ENCODE peak calls at places on chromosomes 4 and X, in four cellular contexts. One of them, this sample, is unnamed.

GRCh38 chrX:118795528-118795927 is 28.1 kb upstream of the ZCCHC12 start:
- DNase-seq in WTC11: no peak
- DNase-seq in K562: no peak
- DNase-seq in HepG2: no peak
- DNase-seq in this sample: no peak

GRCh38 chr4:181659202-181659601 is 584.0 kb upstream of the TENM3 start:
- DNase-seq in HepG2: no peak
- DNase-seq in K562: no peak
- DNase-seq in WTC11: no peak
- DNase-seq in this sample: no peak

GRCh38 chrX:29666361-29666760 is 549.0 kb upstream of the MAGEB2 start:
- DNase-seq in WTC11: no peak
- DNase-seq in K562: no peak
- DNase-seq in HepG2: no peak
- DNase-seq in this sample: no peak

GRCh38 chr4:20253799-20254409 is 2.2 kb downstream of the SLIT2 start:
- DNase-seq in K562: no peak
- DNase-seq in HepG2: no peak
- DNase-seq in WTC11: peak
- DNase-seq in this sample: no peak

GRCh38 chrX:135194684-135195083 is 23.5 kb upstream of the CT55 start:
- DNase-seq in HepG2: no peak
- DNase-seq in K562: peak
- DNase-seq in WTC11: peak
- DNase-seq in this sample: no peak

GRCh38 chr4:176587920-176588319 is 204.8 kb downstream of the VEGFC start:
- DNase-seq in K562: no peak
- DNase-seq in WTC11: no peak
- DNase-seq in HepG2: no peak
- DNase-seq in this sample: no peak

GRCh38 chrX:20595928-20596550 is 329.3 kb upstream of the RPS6KA3 start:
- DNase-seq in WTC11: peak
- DNase-seq in K562: no peak
- DNase-seq in HepG2: no peak
- DNase-seq in this sample: no peak

GRCh38 chr4:28868831-28869230 is 1851.3 kb upstream of the PCDH7 start:
- DNase-seq in K562: no peak
- DNase-seq in WTC11: no peak
- DNase-seq in HepG2: no peak
- DNase-seq in this sample: no peak

GRCh38 chr4:141109983-141110382 is 23.3 kb downstream of the RNF150 start:
- DNase-seq in WTC11: peak
- DNase-seq in K562: no peak
- DNase-seq in HepG2: no peak
- DNase-seq in this sample: no peak

GRCh38 chr4:77201343-77201742 is 44.3 kb downstream of the CCNG2 start:
- DNase-seq in HepG2: no peak
- DNase-seq in K562: no peak
- DNase-seq in WTC11: no peak
- DNase-seq in this sample: no peak

GRCh38 chr4:78057600-78058560 is 757 bp downstream of the FRAS1 start:
- DNase-seq in HepG2: peak
- DNase-seq in WTC11: peak
- DNase-seq in K562: no peak
- DNase-seq in this sample: no peak

GRCh38 chr4:56906534-56906933 is 1.2 kb upstream of the REST start:
- DNase-seq in HepG2: no peak
- DNase-seq in K562: no peak
- DNase-seq in WTC11: no peak
- DNase-seq in this sample: no peak

GRCh38 chr4:60865238-60865637 is 334.9 kb upstream of the ADGRL3 start:
- DNase-seq in HepG2: no peak
- DNase-seq in WTC11: no peak
- DNase-seq in K562: no peak
- DNase-seq in this sample: no peak
- TF ChIP-seq CBFB in HepG2: no peak
- TF ChIP-seq CBFB in WTC11: no peak
- TF ChIP-seq CBFB in K562: no peak
- TF ChIP-seq CBFB in this sample: no peak

DNA sequence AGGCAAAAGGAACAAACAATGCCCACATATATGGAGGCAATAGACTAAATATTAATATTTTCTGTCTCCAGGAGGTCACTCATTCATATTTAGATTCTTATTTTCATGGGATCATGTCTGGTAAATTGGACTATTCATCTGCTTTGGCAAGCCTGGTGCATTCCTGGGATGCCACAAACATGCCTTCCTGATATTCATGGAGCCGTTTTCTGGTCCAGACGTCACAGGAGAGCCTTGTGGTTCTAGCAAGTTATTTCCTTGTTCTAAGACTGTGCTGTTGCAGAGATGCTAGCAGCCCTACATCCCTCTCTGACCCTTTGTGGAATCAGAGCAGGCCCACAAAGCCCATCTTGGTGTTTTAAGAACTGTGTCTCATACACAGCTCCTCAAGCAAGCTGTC is 16.1 kb upstream of the EXOSC9 start:
- DNase-seq in K562: no peak
- DNase-seq in HepG2: no peak
- DNase-seq in WTC11: no peak
- DNase-seq in this sample: no peak
- TF ChIP-seq CBFB in K562: no peak
- TF ChIP-seq CBFB in HepG2: no peak
- TF ChIP-seq CBFB in WTC11: no peak
- TF ChIP-seq CBFB in this sample: no peak

GRCh38 chr4:36187723-36188333 is 56.5 kb downstream of the ARAP2 start:
- DNase-seq in HepG2: peak
- DNase-seq in K562: no peak
- DNase-seq in WTC11: peak
- DNase-seq in this sample: no peak

GRCh38 chr4:36183665-36184393 is 60.5 kb downstream of the ARAP2 start:
- DNase-seq in HepG2: no peak
- DNase-seq in K562: no peak
- DNase-seq in WTC11: no peak
- DNase-seq in this sample: no peak

GRCh38 chr4:36192922-36193321 is 51.4 kb downstream of the ARAP2 start:
- DNase-seq in WTC11: no peak
- DNase-seq in HepG2: no peak
- DNase-seq in K562: no peak
- DNase-seq in this sample: no peak

DNA sequence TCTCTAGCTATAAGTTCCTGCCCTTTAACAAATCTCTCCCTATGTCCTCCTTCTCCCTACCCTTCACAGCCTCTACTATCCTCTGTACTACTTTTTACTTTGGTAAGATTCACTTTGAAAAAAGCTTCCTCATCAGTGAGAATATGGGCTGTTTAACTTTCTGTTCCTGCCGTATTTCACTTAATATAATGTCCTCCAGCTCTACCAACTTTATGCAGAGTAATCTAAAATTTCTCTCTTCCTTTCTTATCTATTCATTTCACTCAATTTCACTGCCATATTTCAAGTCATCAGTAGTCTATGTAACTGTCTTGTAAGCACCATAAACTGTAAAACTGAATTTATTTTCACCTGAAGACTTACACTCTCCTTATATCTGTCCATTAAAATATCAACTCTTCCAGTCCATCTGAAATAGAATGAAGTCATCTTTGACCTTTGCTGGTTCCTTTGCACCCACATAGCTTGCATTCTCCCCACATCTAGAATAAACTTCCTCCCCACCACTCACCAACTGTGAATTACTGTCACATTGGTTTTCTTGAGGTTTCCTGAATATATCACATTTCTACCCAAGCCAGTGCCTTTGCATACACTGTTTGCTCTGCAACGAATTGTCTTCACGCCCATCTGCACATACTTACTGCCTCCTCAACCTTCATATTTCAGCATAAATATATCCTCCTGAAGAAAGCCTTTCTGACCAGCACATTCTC is 54.6 kb downstream of the ARAP2 start:
- DNase-seq in K562: no peak
- DNase-seq in WTC11: no peak
- DNase-seq in HepG2: no peak
- DNase-seq in this sample: peak
- TF ChIP-seq CBFB in K562: no peak
- TF ChIP-seq CBFB in WTC11: no peak
- TF ChIP-seq CBFB in HepG2: no peak
- TF ChIP-seq CBFB in this sample: no peak

GRCh38 chr4:104446431-104446925 is 48.2 kb downstream of the CXXC4 start:
- DNase-seq in WTC11: no peak
- DNase-seq in HepG2: no peak
- DNase-seq in K562: no peak
- DNase-seq in this sample: no peak
- TF ChIP-seq CBFB in WTC11: no peak
- TF ChIP-seq CBFB in HepG2: no peak
- TF ChIP-seq CBFB in K562: no peak
- TF ChIP-seq CBFB in this sample: no peak

GRCh38 chrX:131762802-131763234 is 218.9 kb downstream of the OR13H1 start:
- DNase-seq in HepG2: no peak
- DNase-seq in K562: no peak
- DNase-seq in WTC11: no peak
- DNase-seq in this sample: peak
- TF ChIP-seq CBFB in HepG2: no peak
- TF ChIP-seq CBFB in K562: no peak
- TF ChIP-seq CBFB in WTC11: no peak
- TF ChIP-seq CBFB in this sample: no peak

DNA sequence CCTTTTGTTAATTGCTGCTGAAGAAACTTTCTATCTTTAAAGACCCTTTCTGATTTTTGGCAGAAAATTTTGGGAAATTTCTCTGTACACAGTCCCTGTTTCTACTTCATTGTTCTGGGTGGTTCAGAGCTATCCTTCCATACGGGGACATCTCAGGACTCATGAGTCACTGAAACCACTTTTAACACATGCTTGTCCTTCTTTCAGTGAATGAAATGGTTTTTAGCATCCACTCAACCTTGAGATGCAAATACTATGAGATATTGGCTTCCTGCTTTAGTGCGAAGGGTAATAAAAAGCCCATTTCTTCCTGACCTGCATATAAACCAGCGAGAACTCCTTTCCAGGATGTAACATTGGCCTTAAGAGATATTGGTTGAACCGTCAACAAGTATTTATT is 158.0 kb downstream of the REPS2 start:
- DNase-seq in K562: no peak
- DNase-seq in HepG2: no peak
- DNase-seq in WTC11: no peak
- DNase-seq in this sample: no peak
- TF ChIP-seq CBFB in K562: no peak
- TF ChIP-seq CBFB in HepG2: no peak
- TF ChIP-seq CBFB in WTC11: no peak
- TF ChIP-seq CBFB in this sample: no peak

DNA sequence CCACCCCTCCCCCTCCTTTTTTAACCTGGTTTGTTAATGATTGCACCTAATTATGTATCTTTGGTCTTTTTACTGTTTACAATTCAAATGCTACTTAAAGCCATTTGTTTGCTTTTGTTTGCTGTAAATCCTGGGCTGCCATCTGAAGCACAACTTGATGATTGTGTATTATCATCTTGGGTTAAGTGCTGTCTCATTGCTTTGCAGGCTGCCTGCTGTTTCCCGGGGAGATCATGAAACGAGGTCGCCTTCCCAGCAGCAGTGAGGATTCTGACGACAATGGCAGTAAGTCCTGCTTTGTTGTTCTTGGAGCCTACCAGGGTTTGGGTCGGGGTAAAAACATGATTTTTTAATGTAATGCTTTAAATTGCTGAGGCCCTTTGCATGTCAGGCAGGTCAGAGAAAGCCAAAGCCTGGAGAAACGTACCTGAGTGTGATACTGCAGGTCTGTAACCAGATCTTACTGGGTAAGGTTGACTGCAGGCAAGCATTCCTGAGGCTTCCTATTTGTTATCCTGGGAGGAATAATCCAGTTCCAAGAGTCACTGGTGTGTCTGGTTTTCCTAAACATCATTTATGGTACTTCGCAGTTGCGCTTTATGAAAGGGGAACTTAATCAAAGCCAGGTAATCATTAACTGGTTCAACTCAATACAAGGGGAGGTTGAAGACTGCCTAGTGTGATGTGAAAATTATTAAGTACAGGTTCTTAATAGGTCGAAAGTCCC is 22.2 kb downstream of the JADE1 start:
- DNase-seq in K562: no peak
- DNase-seq in WTC11: no peak
- DNase-seq in HepG2: peak
- DNase-seq in this sample: no peak
- TF ChIP-seq CBFB in K562: no peak
- TF ChIP-seq CBFB in WTC11: no peak
- TF ChIP-seq CBFB in HepG2: no peak
- TF ChIP-seq CBFB in this sample: no peak

GRCh38 chr4:24244663-24245519 is 339.5 kb downstream of the DHX15 start:
- DNase-seq in WTC11: no peak
- DNase-seq in HepG2: no peak
- DNase-seq in K562: no peak
- DNase-seq in this sample: no peak
- TF ChIP-seq CBFB in WTC11: no peak
- TF ChIP-seq CBFB in HepG2: no peak
- TF ChIP-seq CBFB in K562: no peak
- TF ChIP-seq CBFB in this sample: no peak

This sample was measured in GM12878.